ENCODE peak calls at places on chromosomes 13 and 19, in four cellular contexts. One of them, this sample, is unnamed.

GRCh38 chr19:10946964-10947657 is 13.7 kb upstream of the SMARCA4 start:
- DNase-seq in H1: no peak
- DNase-seq in K562: no peak
- DNase-seq in GM12878: no peak
- DNase-seq in this sample: no peak

GRCh38 chr13:26968431-26969335 is 202.9 kb downstream of the USP12 start:
- DNase-seq in H1: no peak
- DNase-seq in K562: no peak
- DNase-seq in GM12878: no peak
- DNase-seq in this sample: peak

GRCh38 chr13:107590556-107590955 is 624.8 kb downstream of the LIG4 start:
- DNase-seq in H1: no peak
- DNase-seq in K562: no peak
- DNase-seq in GM12878: no peak
- DNase-seq in this sample: no peak

GRCh38 chr19:45901912-45902650 is at the start of gene MYPOP:
- DNase-seq in H1: no peak
- DNase-seq in K562: peak
- DNase-seq in GM12878: no peak
- DNase-seq in this sample: no peak

GRCh38 chr19:2325261-2326046 is 2.9 kb downstream of the LSM7 start:
- DNase-seq in H1: no peak
- DNase-seq in K562: no peak
- DNase-seq in GM12878: no peak
- DNase-seq in this sample: no peak

GRCh38 chr13:50094615-50095293 is 79.5 kb downstream of the KCNRG start:
- DNase-seq in H1: no peak
- DNase-seq in K562: no peak
- DNase-seq in GM12878: no peak
- DNase-seq in this sample: no peak

GRCh38 chr13:89846890-89847585 is 1500.4 kb upstream of the MIR17HG start:
- DNase-seq in H1: no peak
- DNase-seq in K562: no peak
- DNase-seq in GM12878: no peak
- DNase-seq in this sample: no peak

GRCh38 chr19:13095393-13095784 is 7.3 kb downstream of the LYL1 start:
- DNase-seq in H1: no peak
- DNase-seq in K562: no peak
- DNase-seq in GM12878: no peak
- DNase-seq in this sample: no peak

GRCh38 chr13:40592035-40592434 is 74.4 kb downstream of the FOXO1 start:
- DNase-seq in H1: no peak
- DNase-seq in K562: no peak
- DNase-seq in GM12878: no peak
- DNase-seq in this sample: no peak

GRCh38 chr13:50320297-50320862 is 305.1 kb downstream of the KCNRG start:
- DNase-seq in H1: no peak
- DNase-seq in K562: no peak
- DNase-seq in GM12878: no peak
- DNase-seq in this sample: peak

DNA sequence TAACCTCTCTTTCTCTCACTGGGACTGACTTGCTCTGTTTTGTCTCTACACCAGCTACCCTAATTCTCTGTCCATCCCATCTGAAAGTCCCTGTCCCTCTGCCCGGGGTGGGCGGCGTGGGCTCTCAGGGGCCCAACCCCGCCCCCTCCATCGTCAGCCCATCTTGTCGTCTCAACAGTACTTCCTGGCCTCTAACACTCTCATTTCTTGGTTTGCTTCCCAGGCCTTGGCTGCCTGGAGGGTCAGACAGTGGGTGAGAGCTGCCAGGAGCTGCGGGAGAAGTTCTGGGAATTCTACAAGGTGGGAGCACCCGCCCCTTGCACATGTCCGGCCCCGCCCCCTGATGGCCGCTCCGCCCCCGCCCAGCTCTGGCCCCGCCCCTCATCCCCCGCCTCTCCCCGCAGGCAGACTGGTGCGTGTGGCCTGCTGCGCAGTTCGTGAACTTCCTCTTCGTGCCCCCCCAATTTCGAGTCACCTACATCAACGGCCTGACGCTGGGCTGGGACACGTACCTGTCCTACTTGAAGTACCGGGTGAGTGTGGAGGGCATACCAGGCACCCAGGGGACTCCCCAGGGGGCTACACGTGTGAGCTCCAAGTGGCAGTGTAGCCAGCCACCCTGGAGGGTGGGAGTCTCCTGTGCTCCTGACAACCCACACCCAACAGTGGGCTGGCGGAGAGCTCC is 1.7 kb downstream of the MPV17L2 start:
- DNase-seq in H1: no peak
- DNase-seq in K562: peak
- DNase-seq in GM12878: no peak
- DNase-seq in this sample: no peak
- TF ChIP-seq SIN3A in H1: no peak
- TF ChIP-seq SIN3A in K562: no peak
- TF ChIP-seq SIN3A in GM12878: no peak
- TF ChIP-seq SIN3A in this sample: no peak

DNA sequence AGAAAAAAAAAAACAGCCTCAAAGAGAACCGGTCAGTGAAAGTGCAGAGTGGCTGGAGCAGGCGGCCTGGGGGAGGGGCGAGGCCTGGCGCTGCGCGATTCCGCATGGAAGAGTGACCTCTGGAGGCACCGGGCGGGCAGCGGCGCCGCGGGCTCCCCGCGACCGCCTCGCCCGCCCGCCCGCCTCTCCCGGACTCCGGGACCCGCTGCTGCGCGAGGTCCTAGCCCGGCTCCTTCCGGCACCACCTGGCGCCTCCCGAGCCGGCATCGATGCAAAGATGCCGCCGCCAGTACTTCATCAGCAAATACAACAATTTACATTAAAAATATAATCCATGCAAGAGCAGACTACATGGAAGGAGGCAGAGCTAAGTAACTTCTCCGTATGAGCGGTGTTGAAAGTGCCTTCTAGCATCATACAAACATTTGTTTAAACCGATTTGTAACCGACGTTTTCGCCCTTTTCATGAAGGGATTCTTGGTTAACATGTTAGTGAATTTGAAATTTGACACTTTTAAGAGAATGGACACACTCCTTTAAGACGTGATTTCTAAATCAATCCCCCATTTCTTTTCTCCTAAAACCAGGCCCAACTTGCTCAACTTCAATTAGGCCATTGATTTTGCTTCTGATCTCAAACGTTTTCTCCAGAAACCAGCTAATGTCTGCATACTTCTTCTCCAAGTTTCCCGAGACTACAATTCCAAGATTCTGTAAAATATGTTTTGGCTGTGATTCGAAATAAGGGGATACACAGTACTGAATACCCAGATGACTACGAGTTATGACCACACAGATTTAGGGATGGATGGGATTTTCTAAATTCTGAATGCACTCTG is 2.1 kb downstream of the EFNB2 start:
- DNase-seq in H1: no peak
- DNase-seq in K562: no peak
- DNase-seq in GM12878: no peak
- DNase-seq in this sample: peak
- TF ChIP-seq USF2 in H1: no peak
- TF ChIP-seq USF2 in K562: no peak
- TF ChIP-seq USF2 in GM12878: no peak
- TF ChIP-seq USF2 in this sample: no peak

DNA sequence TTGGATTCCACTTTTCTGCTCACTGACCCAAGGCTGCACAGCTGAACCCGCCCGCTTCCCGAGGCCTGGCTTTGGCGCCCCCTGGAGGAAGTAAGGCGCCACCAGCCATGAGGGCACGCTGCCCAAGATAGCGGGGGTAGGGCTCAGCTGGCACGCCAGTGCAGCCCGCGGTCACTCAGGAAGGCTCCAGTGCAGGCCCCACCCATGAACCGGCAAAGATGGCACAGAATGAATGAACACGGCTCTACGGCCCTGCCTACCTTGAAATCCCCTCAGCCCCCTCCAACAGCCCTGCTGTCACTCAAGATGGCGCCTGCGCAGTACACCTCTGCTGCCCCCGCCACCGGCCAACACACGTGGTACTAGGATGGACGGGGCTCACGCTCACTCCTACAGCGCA is 3.0 kb downstream of the PEG3 start:
- DNase-seq in H1: no peak
- DNase-seq in K562: no peak
- DNase-seq in GM12878: no peak
- DNase-seq in this sample: peak
- TF ChIP-seq SIN3A in H1: no peak
- TF ChIP-seq SIN3A in K562: no peak
- TF ChIP-seq SIN3A in GM12878: no peak
- TF ChIP-seq SIN3A in this sample: no peak

DNA sequence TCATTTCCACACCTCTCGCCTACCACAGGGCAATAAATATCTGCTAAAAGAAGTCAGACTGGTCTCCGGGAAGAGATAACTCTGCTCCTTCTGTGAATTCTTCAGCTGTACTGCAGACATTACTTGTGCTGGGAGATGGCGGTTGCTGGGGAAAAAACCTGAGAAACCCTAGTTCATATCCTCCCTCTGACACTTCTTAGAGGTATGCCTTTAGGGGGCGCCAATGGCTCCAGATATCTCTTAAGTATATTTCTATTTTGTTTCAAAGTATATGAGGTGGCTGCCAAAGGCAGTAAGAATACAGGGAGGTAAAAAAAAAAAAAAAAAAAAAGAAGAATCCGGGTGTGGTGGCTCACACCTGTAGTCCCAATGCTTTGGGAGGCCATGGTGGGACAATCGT is 175.2 kb downstream of the PAN3 start:
- DNase-seq in H1: no peak
- DNase-seq in K562: no peak
- DNase-seq in GM12878: no peak
- DNase-seq in this sample: no peak
- TF ChIP-seq USF2 in H1: no peak
- TF ChIP-seq USF2 in K562: no peak
- TF ChIP-seq USF2 in GM12878: no peak
- TF ChIP-seq USF2 in this sample: no peak

GRCh38 chr19:16002380-16002779 is 53.6 kb downstream of the OR10H4 start:
- DNase-seq in H1: no peak
- DNase-seq in K562: no peak
- DNase-seq in GM12878: no peak
- DNase-seq in this sample: no peak
- TF ChIP-seq SIN3A in H1: no peak
- TF ChIP-seq SIN3A in K562: no peak
- TF ChIP-seq SIN3A in GM12878: no peak
- TF ChIP-seq SIN3A in this sample: no peak

DNA sequence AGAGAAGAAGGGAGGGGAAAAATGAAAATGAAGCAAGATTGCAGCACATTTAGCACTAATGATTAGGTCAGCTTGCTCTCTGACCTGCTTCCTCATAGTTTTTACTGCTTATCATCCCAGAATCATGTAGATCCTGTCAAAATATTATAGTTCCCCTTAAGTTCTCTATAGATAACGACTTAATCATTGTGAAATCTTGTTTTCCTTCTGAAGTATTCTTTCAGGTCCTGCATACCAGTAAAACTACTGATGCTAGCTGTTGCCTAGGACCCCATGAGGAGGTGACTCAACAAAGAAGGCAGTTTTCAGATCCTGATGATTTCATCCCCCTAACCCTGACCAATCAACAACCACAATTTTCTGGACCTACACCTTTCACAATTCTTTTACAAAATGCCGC is 1131.7 kb downstream of the SLITRK5 start:
- DNase-seq in H1: no peak
- DNase-seq in K562: no peak
- DNase-seq in GM12878: no peak
- DNase-seq in this sample: no peak
- TF ChIP-seq USF2 in H1: no peak
- TF ChIP-seq USF2 in K562: no peak
- TF ChIP-seq USF2 in GM12878: no peak
- TF ChIP-seq USF2 in this sample: no peak

GRCh38 chr13:113000575-113000974 is 31.6 kb downstream of the MCF2L start:
- DNase-seq in H1: no peak
- DNase-seq in K562: no peak
- DNase-seq in GM12878: no peak
- DNase-seq in this sample: no peak

GRCh38 chr13:113002891-113003290 is 33.9 kb downstream of the MCF2L start:
- DNase-seq in H1: no peak
- DNase-seq in K562: no peak
- DNase-seq in GM12878: no peak
- DNase-seq in this sample: no peak

GRCh38 chr13:113002206-113002821 is 33.3 kb downstream of the MCF2L start:
- DNase-seq in H1: peak
- DNase-seq in K562: peak
- DNase-seq in GM12878: no peak
- DNase-seq in this sample: peak

GRCh38 chr13:112999414-113000177 is 30.6 kb downstream of the MCF2L start:
- DNase-seq in H1: no peak
- DNase-seq in K562: no peak
- DNase-seq in GM12878: no peak
- DNase-seq in this sample: no peak

DNA sequence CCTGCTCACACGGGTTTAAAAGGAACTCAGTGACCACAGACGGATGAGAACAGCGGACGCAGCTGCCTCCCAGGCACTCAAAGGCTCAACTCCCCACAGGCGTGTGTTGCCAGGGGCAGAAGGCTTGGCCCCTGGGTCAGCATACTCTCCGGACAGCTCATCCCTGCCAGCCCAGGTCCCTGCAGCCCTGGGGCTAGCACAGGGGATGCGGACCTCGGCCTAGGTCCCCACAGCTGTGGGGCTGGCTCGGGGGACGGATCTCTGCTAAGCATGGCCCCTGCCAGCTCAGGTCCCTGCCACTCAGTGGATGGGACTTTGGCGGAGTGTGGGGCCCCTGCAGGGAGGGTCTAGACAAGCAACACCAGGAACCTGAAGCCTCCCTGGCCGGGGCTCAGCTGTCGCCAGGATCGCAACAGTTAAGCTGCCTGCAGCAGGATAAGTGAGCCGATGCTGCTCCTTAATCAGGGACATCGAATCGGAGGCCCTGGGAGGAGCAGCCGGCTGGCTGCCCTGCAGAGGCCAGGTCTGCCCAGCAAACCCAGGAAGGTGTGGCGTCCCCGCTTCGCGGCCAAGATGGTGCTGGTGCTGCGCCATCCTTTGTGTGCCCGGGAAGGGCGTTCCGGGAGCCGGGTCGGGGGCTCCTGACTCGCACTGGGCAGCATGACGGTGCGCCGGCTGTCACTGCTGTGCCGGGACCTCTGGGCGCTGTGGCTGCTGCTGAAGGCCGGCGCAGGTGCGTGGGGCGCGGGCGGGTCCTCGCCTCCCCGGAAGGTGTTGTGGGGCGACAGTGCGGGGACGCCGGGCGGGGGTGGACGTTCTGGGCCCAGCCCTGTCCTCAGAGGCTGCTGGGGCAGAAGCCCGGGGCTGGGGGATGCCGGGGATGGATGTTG is 32.5 kb downstream of the MCF2L start:
- DNase-seq in H1: no peak
- DNase-seq in K562: no peak
- DNase-seq in GM12878: no peak
- DNase-seq in this sample: peak
- TF ChIP-seq SIN3A in H1: no peak
- TF ChIP-seq SIN3A in K562: no peak
- TF ChIP-seq SIN3A in GM12878: no peak
- TF ChIP-seq SIN3A in this sample: peak

This sample was measured in HepG2.